ENCODE peak calls at places on chromosomes 11 and 22, in five cellular contexts. T is Calu3, M is astrocyte of the spinal cord, P is HCT116, F is B cell. G is an unnamed sample.
A peak's percentile ranks its signal among the peaks of the same experiment; 100 is the strongest.

GRCh38 chr11:124740277-124740882 is 638 bp downstream of the NRGN start:
- DNase-seq in P (no peak), M (no peak), T (no peak), F (peak; percentile 71), G (no peak)

GRCh38 chr11:9953994-9954626 is 290.2 kb downstream of the SWAP70 start:
- DNase-seq in P (no peak), M (no peak), F (no peak), T (no peak), G (no peak)

GRCh38 chr11:134581966-134582787 is 170.1 kb upstream of the B3GAT1 start:
- DNase-seq in P (no peak), F (no peak), T (no peak), M (no peak), G (no peak)

GRCh38 chr11:35289821-35290220 is 129.5 kb downstream of the SLC1A2 start:
- DNase-seq in P (no peak), T (no peak), F (no peak), M (peak; percentile 62), G (no peak)

GRCh38 chr22:49632199-49633009 is 195.3 kb downstream of the BRD1 start:
- DNase-seq in F (peak; percentile 18), T (peak; percentile 80), M (peak; percentile 50), P (peak; percentile 7), G (peak; percentile 83)

GRCh38 chr11:29343465-29344333 is 673.1 kb downstream of the KCNA4 start:
- DNase-seq in T (peak; percentile 78), M (peak; percentile 36), P (peak; percentile 60), F (peak; percentile 14), G (peak; percentile 78)

GRCh38 chr11:128342511-128343133 is 244.7 kb downstream of the ETS1 start:
- DNase-seq in T (peak; percentile 52), F (peak; percentile 37), M (peak; percentile 76), P (no peak), G (no peak)

GRCh38 chr22:35552186-35552842 is 11.7 kb downstream of the RASD2 start:
- DNase-seq in F (peak; percentile 55), T (peak; percentile 67), P (peak; percentile 42), M (peak; percentile 55), G (peak; percentile 38)

GRCh38 chr11:107882095-107882820 is 23.7 kb upstream of the SLC35F2 start:
- DNase-seq in M (no peak), F (no peak), T (no peak), P (no peak), G (no peak)

GRCh38 chr22:43406186-43406790 is 5.5 kb upstream of the MPPED1 start:
- DNase-seq in P (no peak), F (no peak), T (no peak), M (no peak), G (no peak)

GRCh38 chr11:79045811-79046304 is 395.0 kb downstream of the TENM4 start:
- DNase-seq in M (peak; percentile 43), F (no peak), P (no peak), T (no peak), G (no peak)

GRCh38 chr11:69480547-69481392 is 693 bp upstream of the LINC01488 start:
- DNase-seq in P (no peak), T (peak; percentile 32), M (peak; percentile 41), F (no peak), G (no peak)

GRCh38 chr11:44726278-44727113 is at the start of gene TSPAN18:
- DNase-seq in P (no peak), F (peak; percentile 62), M (no peak), T (no peak), G (peak; percentile 48)

GRCh38 chr22:19576460-19577421 is 52.5 kb upstream of the CLDN5 start:
- DNase-seq in F (no peak), P (no peak), T (peak; percentile 13), M (peak; percentile 60), G (no peak)

GRCh38 chr11:76771446-76772099 is 11.6 kb upstream of the TSKU start:
- DNase-seq in T (no peak), M (no peak), F (no peak), P (no peak), G (no peak)

GRCh38 chr11:34150494-34151151 is 45.2 kb downstream of the NAT10 start:
- DNase-seq in T (no peak), F (no peak), M (no peak), P (no peak), G (no peak)

GRCh38 chr11:68819362-68819761 is 22.4 kb downstream of the CPT1A start:
- DNase-seq in T (no peak), F (no peak), M (no peak), P (no peak), G (no peak)

DNA sequence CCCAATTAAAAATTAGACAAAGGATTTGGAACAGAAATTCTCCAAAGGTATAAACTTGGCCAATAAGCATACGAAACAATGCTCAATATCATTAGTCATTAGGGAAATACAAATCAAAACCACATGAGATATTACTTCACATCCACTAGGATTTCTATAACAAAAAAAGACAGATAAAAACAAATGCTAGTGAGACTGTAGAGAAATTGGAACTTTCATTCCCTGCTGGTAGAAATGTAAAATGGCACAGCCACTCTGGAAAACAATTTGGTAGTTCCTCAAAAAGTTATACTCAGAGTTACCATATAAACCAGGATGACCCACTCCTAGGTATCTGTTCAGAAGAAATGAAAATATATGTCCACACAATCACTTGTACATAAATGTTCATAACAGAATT is 71.6 kb downstream of the RPL27A start:
- DNase-seq in F (no peak), M (no peak), T (no peak), P (no peak), G (no peak)
- TF ChIP-seq CTCF in F (no peak), M (peak; percentile 23), T (no peak), P (peak; percentile 29), G (peak; percentile 17)

DNA sequence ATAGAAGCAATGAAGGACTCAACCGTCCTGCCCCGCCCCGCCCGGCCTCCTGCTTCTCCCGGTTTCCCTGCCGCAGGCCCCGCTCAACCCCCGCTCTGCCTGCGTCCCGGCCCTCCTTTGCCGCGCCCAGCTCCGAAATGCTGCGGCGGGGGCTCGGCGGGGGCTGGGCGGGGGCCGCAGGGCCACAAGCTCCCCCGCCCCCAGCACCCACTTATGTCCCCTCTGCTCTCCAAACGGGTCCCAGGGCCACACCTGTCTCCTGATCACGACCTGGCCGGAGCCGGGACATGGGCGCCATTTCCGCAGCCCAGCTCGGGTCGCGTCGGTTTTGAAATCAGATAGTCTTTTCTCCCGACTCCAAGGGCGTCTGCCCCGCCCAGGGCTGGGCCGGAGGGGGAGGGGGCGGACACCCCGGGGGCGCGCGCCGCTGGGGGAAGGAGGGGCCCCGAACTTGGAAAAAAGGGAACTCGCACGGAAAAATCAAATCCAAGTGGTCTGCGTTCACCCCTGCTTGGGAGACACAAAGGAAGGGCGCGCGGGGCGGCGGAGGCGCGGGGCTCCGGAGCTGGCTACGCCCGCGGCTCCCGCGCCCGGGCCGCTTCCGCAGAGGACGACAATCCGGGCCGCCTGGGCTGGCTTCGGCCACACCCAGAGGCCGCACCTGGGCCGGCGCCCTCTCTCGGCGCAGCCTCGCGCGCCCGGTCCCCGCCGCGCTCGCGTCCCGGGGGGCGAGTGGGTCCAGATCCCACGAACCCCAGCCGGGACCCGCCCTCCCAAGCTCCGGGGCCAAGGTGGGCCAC is 70.5 kb upstream of the EP300 start:
- DNase-seq in P (peak; percentile 41), M (peak; percentile 56), T (peak; percentile 76), F (peak; percentile 77), G (peak; percentile 58)
- TF ChIP-seq CTCF in P (no peak), M (no peak), T (no peak), F (no peak), G (no peak)

DNA sequence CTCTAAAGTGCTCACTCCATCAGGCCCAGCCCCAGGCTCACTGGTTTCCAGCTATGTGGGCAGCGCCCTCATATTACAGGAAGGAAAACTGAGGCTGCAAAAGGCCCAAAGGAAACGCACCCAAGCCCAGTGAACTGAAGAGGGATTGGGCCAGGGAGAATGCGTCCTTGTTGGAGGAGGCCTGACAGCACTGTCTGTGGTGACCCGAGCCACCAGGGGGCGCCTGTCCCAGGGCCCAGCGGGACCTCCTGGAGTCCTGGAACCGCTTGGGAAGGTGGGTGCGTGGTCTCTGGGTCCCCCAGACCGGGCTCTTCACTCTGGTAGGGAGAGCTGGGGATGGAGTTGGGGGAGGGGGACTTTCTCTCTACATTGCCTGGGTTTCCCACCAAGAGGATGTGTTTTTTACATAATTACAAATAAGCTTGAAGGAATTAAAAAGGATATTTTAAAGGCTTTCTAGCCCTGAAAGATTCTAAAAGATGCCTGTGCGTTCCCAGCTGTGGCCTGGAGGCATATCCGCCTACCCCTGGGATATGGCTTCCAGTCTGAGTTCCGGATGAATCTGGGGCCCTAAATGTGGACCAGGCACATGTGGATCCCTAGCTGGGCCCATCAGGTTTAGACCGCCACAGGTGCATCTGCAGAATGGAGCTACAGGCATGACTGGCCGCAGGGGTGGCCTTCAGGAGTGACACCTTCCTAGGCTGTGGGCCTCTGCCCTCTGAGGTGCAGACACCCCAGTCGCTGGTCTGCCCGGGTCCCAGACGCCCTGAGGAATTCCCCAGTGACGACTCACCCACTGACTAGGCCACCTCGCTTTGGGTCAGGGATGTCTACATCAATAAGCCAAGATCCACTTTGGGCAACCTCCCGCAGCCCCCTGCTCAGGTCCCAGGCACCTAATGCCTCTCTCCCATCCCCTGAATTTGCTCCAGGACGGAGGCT is 4.2 kb downstream of the SPI1 start:
- DNase-seq in P (peak; percentile 60), M (peak; percentile 67), T (peak; percentile 89), F (peak; percentile 85), G (peak; percentile 91)
- TF ChIP-seq CTCF in P (peak; percentile 97), M (peak; percentile 97), T (peak; percentile 91), F (peak; percentile 91), G (peak; percentile 85)

GRCh38 chr11:74123008-74123448 is 47.8 kb downstream of the C2CD3 start:
- DNase-seq in M (no peak), F (no peak), P (no peak), T (no peak), G (no peak)
- TF ChIP-seq CTCF in M (no peak), F (no peak), P (no peak), T (no peak), G (no peak)

DNA sequence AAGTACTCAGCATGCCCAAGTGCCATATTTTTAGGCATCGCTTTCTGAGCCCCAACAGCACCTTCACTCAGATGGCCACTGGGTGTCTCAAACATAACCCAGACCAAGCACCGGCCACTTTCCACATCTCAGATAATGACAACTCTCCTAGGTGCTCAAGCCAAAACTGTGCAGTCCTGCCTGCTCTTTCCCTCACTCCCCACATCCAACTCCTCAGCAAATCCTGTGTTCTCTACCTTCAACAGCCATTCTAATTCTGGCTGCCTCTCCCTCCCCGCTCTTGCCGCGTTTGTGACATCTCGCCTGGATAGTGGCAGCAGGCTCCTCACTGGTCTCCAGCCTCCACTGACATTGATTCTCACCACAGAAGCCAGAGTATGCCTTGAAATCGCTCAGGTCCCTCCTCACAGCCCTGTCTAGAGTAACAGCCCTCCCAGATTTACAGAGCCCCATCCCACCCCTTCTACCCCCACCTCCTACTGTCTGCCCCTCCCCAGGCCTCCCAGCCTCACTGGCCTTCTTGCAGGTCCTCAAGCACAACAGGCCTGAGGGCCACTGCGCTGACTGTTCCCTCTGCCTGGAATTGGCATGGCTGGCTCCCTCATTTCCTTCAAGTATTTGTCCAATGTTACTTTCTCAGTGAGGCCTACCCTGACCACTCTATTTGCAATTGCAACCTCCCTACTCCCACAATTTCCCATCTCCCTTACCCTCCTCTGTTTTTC is 1.3 kb upstream of the PHETA2 start:
- DNase-seq in F (no peak), T (no peak), M (no peak), P (no peak), G (no peak)
- TF ChIP-seq CTCF in F (no peak), T (no peak), M (no peak), P (no peak), G (no peak)

G was measured in endothelial cell.